ENCODE peak calls at places on chromosomes 11 and 22, in seven cellular contexts. W, R, S, I, O, M and X are unnamed samples.

GRCh38 chr11:71548716-71549151 is 514 bp downstream of the KRTAP5-9 start:
- DNase-seq in I (no peak), O (no peak), M (no peak), R (no peak), W (no peak), S (no peak), X (no peak)

GRCh38 chr22:38175206-38176118 is 6.2 kb downstream of the PLA2G6 start:
- DNase-seq in I (no peak), M (no peak), W (no peak), S (no peak), R (no peak), O (no peak), X (no peak)

GRCh38 chr11:7227724-7228123 is 24.0 kb upstream of the SYT9 start:
- DNase-seq in W (no peak), S (no peak), O (no peak), M (no peak), R (no peak), I (no peak), X (no peak)

GRCh38 chr11:15307600-15307999 is 192.9 kb downstream of the INSC start:
- DNase-seq in I (no peak), O (no peak), R (no peak), W (no peak), S (no peak), M (peak), X (peak)

GRCh38 chr22:49295851-49296560 is 531.7 kb downstream of the BRD1 start:
- DNase-seq in O (no peak), M (no peak), R (no peak), S (no peak), W (no peak), I (no peak), X (no peak)

GRCh38 chr11:2709429-2709828 is 9.6 kb upstream of the KCNQ1OT1 start:
- DNase-seq in O (peak), W (no peak), M (no peak), R (no peak), I (peak), S (no peak), X (no peak)

GRCh38 chr11:124194696-124195418 is 11.7 kb downstream of the OR10D3 start:
- DNase-seq in I (peak), O (peak), M (peak), S (no peak), R (no peak), W (peak), X (peak)

GRCh38 chr11:17371614-17372013 is 16.8 kb downstream of the KCNJ11 start:
- DNase-seq in W (no peak), S (no peak), R (no peak), M (peak), I (no peak), O (no peak), X (peak)

GRCh38 chr11:34341096-34341495 is 16.7 kb downstream of the ABTB2 start:
- DNase-seq in S (no peak), R (no peak), M (no peak), O (no peak), I (no peak), W (no peak), X (no peak)

GRCh38 chr11:21514298-21514697 is 678.6 kb upstream of the ANO5 start:
- DNase-seq in I (no peak), S (no peak), M (peak), W (no peak), R (no peak), O (no peak), X (peak)

GRCh38 chr22:17945851-17946690 is 78.3 kb downstream of the MICAL3 start:
- DNase-seq in I (no peak), O (no peak), R (no peak), S (no peak), W (no peak), M (no peak), X (no peak)

GRCh38 chr11:65221026-65221425 is 39.3 kb downstream of the CAPN1 start:
- DNase-seq in O (no peak), S (no peak), W (no peak), R (no peak), I (no peak), M (no peak), X (no peak)

GRCh38 chr11:64406221-64406946 is 47.4 kb downstream of the RPS6KA4 start:
- DNase-seq in R (no peak), I (no peak), O (no peak), M (peak), W (no peak), S (no peak), X (no peak)

GRCh38 chr11:67483901-67484665 is 1.3 kb downstream of the AIP start:
- DNase-seq in S (no peak), O (no peak), M (no peak), W (peak), R (no peak), I (no peak), X (no peak)

GRCh38 chr11:86248609-86249008 is 4.1 kb downstream of the EED start:
- DNase-seq in W (no peak), I (no peak), S (no peak), R (no peak), M (no peak), O (no peak), X (no peak)

GRCh38 chr11:130369141-130369691 is 54.5 kb upstream of the ZBTB44 start:
- DNase-seq in M (no peak), I (no peak), O (no peak), R (no peak), W (no peak), S (no peak), X (no peak)

GRCh38 chr11:97888641-97889040 is 1132.1 kb upstream of the CNTN5 start:
- DNase-seq in M (no peak), S (no peak), I (no peak), O (no peak), R (no peak), W (no peak), X (no peak)

GRCh38 chr11:111303476-111303875 is 5.1 kb downstream of the POU2AF3 start:
- DNase-seq in O (no peak), R (no peak), W (no peak), I (no peak), S (no peak), M (no peak), X (peak)

GRCh38 chr11:36407360-36407759 is 102.7 kb downstream of the TRAF6 start:
- DNase-seq in R (no peak), W (no peak), M (no peak), O (no peak), I (no peak), S (no peak), X (no peak)

GRCh38 chr11:24391165-24391564 is 105.7 kb upstream of the LUZP2 start:
- DNase-seq in I (no peak), O (peak), M (no peak), W (no peak), R (no peak), S (no peak), X (peak)

GRCh38 chr11:74720596-74721478 is 10.4 kb downstream of the CHRDL2 start:
- DNase-seq in M (no peak), W (peak), R (no peak), S (no peak), I (no peak), O (no peak), X (no peak)

GRCh38 chr22:49624421-49625177 is 203.1 kb downstream of the BRD1 start:
- DNase-seq in M (no peak), W (peak), R (no peak), O (no peak), S (no peak), I (no peak), X (no peak)

GRCh38 chr22:22748297-22748743 is 103.9 kb downstream of the GGTLC2 start:
- DNase-seq in R (no peak), S (no peak), M (no peak), O (peak), W (no peak), I (peak), X (peak)

GRCh38 chr11:20093775-20094174 is 66.5 kb downstream of the DBX1 start:
- DNase-seq in I (no peak), R (no peak), W (no peak), O (peak), S (no peak), M (no peak), X (no peak)

GRCh38 chr22:47806894-47807293 is 1044.4 kb downstream of the TBC1D22A start:
- DNase-seq in I (no peak), W (no peak), M (no peak), S (no peak), O (no peak), R (no peak), X (no peak)

GRCh38 chr22:21684492-21685163 is 18.8 kb downstream of the PPIL2 start:
- DNase-seq in R (no peak), O (no peak), M (no peak), I (no peak), W (no peak), S (no peak), X (no peak)

GRCh38 chr11:34345012-34345804 is 12.6 kb downstream of the ABTB2 start:
- DNase-seq in O (peak), M (no peak), W (peak), S (no peak), I (peak), R (no peak), X (peak)

GRCh38 chr11:124950606-124951330 is 3.2 kb upstream of the CCDC15 start:
- DNase-seq in M (no peak), R (no peak), I (no peak), S (no peak), W (no peak), O (no peak), X (no peak)

GRCh38 chr11:125300791-125301218 is 136.3 kb downstream of the PKNOX2 start:
- DNase-seq in O (peak), I (no peak), S (no peak), W (peak), R (no peak), M (no peak), X (no peak)

GRCh38 chr11:92251980-92252379 is 27.4 kb downstream of the FAT3 start:
- DNase-seq in R (no peak), O (peak), S (no peak), M (no peak), W (no peak), I (no peak), X (no peak)

GRCh38 chr22:36350751-36351594 is 36.8 kb downstream of the MYH9 start:
- DNase-seq in W (no peak), O (no peak), M (no peak), R (no peak), S (no peak), I (no peak), X (no peak)

GRCh38 chr11:62602141-62603071 is 741 bp upstream of the MTA2 start:
- DNase-seq in M (peak), S (peak), I (peak), R (no peak), O (no peak), W (peak), X (peak)

GRCh38 chr11:68340003-68340767 is 27.8 kb downstream of the LRP5 start:
- DNase-seq in S (no peak), W (no peak), R (no peak), O (no peak), M (no peak), I (no peak), X (no peak)

GRCh38 chr22:43098356-43098755 is 9.2 kb upstream of the TTLL1 start:
- DNase-seq in S (no peak), R (no peak), I (no peak), M (peak), O (no peak), W (no peak), X (no peak)

GRCh38 chr22:41619979-41620645 is 731 bp downstream of the DESI1 start:
- DNase-seq in S (peak), O (no peak), M (peak), R (no peak), I (peak), W (peak), X (peak)

DNA sequence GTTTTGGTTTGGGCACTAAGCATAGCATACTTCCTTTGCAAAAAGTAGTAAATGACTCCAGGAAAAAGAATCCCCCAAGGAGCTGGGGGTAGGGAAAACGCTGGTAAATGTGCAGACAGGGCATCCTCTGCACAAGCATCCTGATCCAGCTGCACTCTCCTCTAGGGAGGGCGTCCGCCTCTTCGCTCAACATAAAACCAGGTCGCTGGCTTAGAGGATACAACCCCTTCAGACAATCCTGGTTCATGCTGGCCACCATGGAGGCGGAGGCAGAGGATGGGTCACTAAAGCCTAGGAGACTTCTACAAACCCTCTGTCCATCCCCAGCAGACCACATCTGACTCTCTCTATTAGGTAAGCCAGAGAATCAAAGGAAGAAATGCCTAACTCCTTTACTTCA is 14.2 kb downstream of the PCSK7 start:
- DNase-seq in O (no peak), R (no peak), W (no peak), I (no peak), M (no peak), S (no peak), X (no peak)
- H3K4me3 ChIP-seq in O (no peak), R (no peak), W (no peak), I (no peak), M (no peak), S (no peak), X (no peak)

GRCh38 chr22:44442186-44442465 is 55.9 kb downstream of the RTL6 start:
- DNase-seq in S (no peak), R (no peak), I (no peak), O (no peak), W (no peak), M (no peak), X (no peak)
- H3K27ac ChIP-seq in S (no peak), R (no peak), I (no peak), O (no peak), W (no peak), M (no peak), X (no peak)

GRCh38 chr11:46387919-46388618 is 3.5 kb downstream of the CHRM4 start:
- DNase-seq in M (no peak), O (no peak), W (no peak), R (no peak), S (no peak), I (no peak), X (peak)
- H3K4me3 ChIP-seq in M (no peak), O (no peak), W (no peak), R (no peak), S (no peak), I (no peak), X (no peak)

DNA sequence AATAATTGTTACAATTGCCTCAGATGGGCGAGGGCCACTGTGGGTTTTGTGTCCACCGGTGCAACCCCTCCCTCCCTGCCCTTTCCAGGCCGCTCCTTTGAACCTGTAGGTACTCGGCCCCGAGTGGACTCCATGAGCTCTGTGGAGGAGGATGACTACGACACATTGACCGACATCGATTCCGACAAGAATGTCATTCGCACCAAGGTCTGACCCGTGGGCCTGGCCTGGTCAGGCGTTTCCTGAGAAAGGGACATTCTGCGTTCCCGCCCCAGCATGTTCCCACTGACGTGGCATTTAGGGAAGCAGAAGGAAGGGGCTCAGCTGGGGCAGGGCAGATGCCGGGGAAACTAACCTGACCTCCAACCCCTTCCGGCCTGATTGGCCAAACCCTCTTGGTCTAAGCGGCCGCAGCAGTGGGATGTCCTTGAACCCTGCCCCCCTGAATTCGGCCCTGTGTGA is 10.1 kb downstream of the SIDT2 start:
- DNase-seq in W (no peak), R (no peak), S (no peak), M (no peak), I (no peak), O (no peak), X (no peak)
- H3K27ac ChIP-seq in W (no peak), R (no peak), S (no peak), M (no peak), I (peak), O (no peak), X (no peak)

GRCh38 chr11:72583616-72584292 is 90.5 kb downstream of the PDE2A start:
- DNase-seq in S (no peak), I (no peak), W (peak), M (no peak), R (no peak), O (no peak), X (no peak)
- H3K4me3 ChIP-seq in S (no peak), I (no peak), W (no peak), M (no peak), R (no peak), O (no peak), X (no peak)

GRCh38 chr11:94655291-94655690 is 88.1 kb downstream of the PIWIL4 start:
- DNase-seq in I (no peak), W (no peak), S (no peak), R (no peak), O (no peak), M (no peak), X (no peak)

GRCh38 chr11:94650756-94651155 is 83.6 kb downstream of the PIWIL4 start:
- DNase-seq in M (no peak), R (no peak), W (peak), S (no peak), O (peak), I (peak), X (no peak)

GRCh38 chr11:94654201-94654600 is 87.0 kb downstream of the PIWIL4 start:
- DNase-seq in W (no peak), O (no peak), I (no peak), R (no peak), M (no peak), S (no peak), X (no peak)

GRCh38 chr11:94653561-94653960 is 86.4 kb downstream of the PIWIL4 start:
- DNase-seq in O (no peak), I (no peak), S (no peak), M (no peak), W (no peak), R (no peak), X (no peak)

DNA sequence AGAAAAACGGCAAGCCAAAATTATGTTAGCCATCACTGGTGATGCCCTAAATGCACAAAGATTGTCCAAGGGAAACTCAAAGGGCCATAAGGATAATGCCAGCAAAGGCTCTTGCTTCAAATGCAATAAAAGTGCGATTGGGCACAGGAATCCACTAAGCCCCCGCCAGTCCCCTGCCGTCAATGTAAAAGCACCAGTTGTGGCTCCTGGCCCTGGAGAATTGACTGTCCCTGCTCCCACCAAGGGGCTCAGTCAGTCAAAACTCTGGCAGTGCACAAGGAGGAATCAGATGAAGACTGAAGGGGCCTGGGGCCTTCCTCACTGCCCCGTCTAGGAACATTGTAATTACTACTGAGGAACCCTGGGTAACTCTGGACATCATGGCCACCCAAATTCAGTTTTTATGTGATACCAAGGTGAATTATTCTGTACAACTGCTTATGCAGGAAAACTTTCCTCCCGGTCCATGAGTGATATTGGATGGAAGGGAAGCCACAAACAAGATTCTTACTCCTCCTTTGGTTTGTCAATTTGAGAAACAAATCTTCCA is 85.6 kb downstream of the PIWIL4 start:
- DNase-seq in O (no peak), M (no peak), W (no peak), S (no peak), R (no peak), I (no peak), X (no peak)
- H3K27ac ChIP-seq in O (no peak), M (no peak), W (no peak), S (no peak), R (no peak), I (no peak), X (no peak)

DNA sequence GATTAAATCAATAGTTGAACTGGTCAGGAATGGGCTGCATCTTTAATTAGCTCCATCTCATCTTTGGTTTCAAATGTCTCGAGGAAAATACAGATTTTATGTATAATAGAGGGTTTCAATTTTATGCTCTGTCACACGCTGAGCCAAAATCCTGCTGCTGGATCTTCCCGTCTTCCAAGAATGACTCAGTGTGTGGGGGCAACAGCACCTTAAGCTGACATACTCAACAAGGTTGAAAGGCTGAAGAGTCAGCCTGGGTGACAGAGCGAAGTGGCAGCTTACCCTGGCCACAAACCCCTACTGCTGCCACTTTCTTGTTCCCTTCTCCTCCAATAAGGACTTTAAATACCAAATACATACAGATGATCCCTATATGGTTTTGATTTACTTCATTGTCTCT is 9.0 kb upstream of the PCF11 start:
- DNase-seq in S (no peak), I (no peak), W (no peak), R (no peak), O (no peak), M (no peak), X (no peak)
- H3K4me3 ChIP-seq in S (no peak), I (no peak), W (no peak), R (no peak), O (no peak), M (no peak), X (no peak)